ENCODE peak calls at places on chromosome 2, in seven cellular contexts. P is naive B cell, T is brain microvascular endothelial cell, L is NCI-H510A treated with DMSO at 0.1 percent for 48 hours, E is AG20443, Y is psoas muscle, B is H7. Q is an unnamed sample.

GRCh38 chr2:127537644-127538043 is 2.2 kb downstream of the MYO7B start:
- DNase-seq in P (no peak), T (no peak), L (no peak), E (no peak), Y (no peak), B (no peak), Q (no peak)

GRCh38 chr2:55163258-55163657 is 68.8 kb downstream of the CLHC1 start:
- DNase-seq in P (no peak), T (peak; percentile 73), L (no peak), E (peak; percentile 81), Y (no peak), B (no peak), Q (no peak)

GRCh38 chr2:120716641-120717585 is 18.8 kb upstream of the GLI2 start:
- DNase-seq in P (no peak), T (no peak), L (no peak), E (no peak), Y (no peak), B (peak; percentile 41), Q (no peak)

GRCh38 chr2:109129356-109129920 is 433 bp downstream of the SH3RF3 start:
- DNase-seq in P (peak; percentile 26), T (no peak), L (no peak), E (peak; percentile 71), Y (peak; percentile 74), B (peak; percentile 76), Q (peak; percentile 62)

GRCh38 chr2:223835701-223836532 is 1.5 kb downstream of the AP1S3 start:
- DNase-seq in P (peak; percentile 93), T (no peak), L (no peak), E (no peak), Y (no peak), B (no peak), Q (no peak)

GRCh38 chr2:178256382-178257053 is 62.2 kb downstream of the OSBPL6 start:
- DNase-seq in P (no peak), T (no peak), L (peak; percentile 60), E (no peak), Y (no peak), B (peak; percentile 9), Q (no peak)

GRCh38 chr2:152718909-152719645 is 657 bp downstream of the ARL6IP6 start:
- DNase-seq in P (no peak), T (peak; percentile 9), L (peak; percentile 36), E (peak; percentile 37), Y (no peak), B (peak; percentile 42), Q (peak; percentile 87)

GRCh38 chr2:160292225-160292624 is 92.2 kb upstream of the ITGB6 start:
- DNase-seq in P (no peak), T (peak; percentile 25), L (no peak), E (no peak), Y (no peak), B (no peak), Q (no peak)

GRCh38 chr2:31660812-31661335 is 80.1 kb upstream of the SRD5A2 start:
- DNase-seq in P (no peak), T (no peak), L (no peak), E (no peak), Y (no peak), B (no peak), Q (no peak)

GRCh38 chr2:40158781-40159180 is 293.1 kb downstream of the SLC8A1 start:
- DNase-seq in P (no peak), T (no peak), L (no peak), E (no peak), Y (no peak), B (no peak), Q (no peak)